ENCODE peak calls at places on chromosomes 3 and 15, in nine cellular contexts. One of them, this sample, is unnamed.

GRCh38 chr3:11155341-11156025 is 1.2 kb downstream of the HRH1 start:
- DNase-seq in GM03348: peak; percentile 91
- DNase-seq in HL-60: no peak
- DNase-seq in fibroblast of the aortic adventitia: peak; percentile 86
- DNase-seq in naive B cell: no peak
- DNase-seq in WERI-Rb-1: peak; percentile 79
- DNase-seq in A549: peak; percentile 87
- DNase-seq in activated T-helper 1 cell treated with anti-CD3 and anti-CD28 coated beads, Interleukin-2, amount 50 U/mL, for 16 hours: no peak
- DNase-seq in KBM-7: peak; percentile 58
- DNase-seq in this sample: peak; percentile 94

GRCh38 chr3:171854649-171855305 is 11.6 kb downstream of the TMEM212 start:
- DNase-seq in GM03348: no peak
- DNase-seq in HL-60: no peak
- DNase-seq in fibroblast of the aortic adventitia: no peak
- DNase-seq in naive B cell: no peak
- DNase-seq in WERI-Rb-1: no peak
- DNase-seq in A549: no peak
- DNase-seq in activated T-helper 1 cell treated with anti-CD3 and anti-CD28 coated beads, Interleukin-2, amount 50 U/mL, for 16 hours: no peak
- DNase-seq in KBM-7: peak; percentile 35
- DNase-seq in this sample: no peak

GRCh38 chr3:126102011-126102410 is 18.1 kb upstream of the SLC41A3 start:
- DNase-seq in GM03348: no peak
- DNase-seq in HL-60: no peak
- DNase-seq in fibroblast of the aortic adventitia: no peak
- DNase-seq in naive B cell: no peak
- DNase-seq in WERI-Rb-1: no peak
- DNase-seq in A549: no peak
- DNase-seq in activated T-helper 1 cell treated with anti-CD3 and anti-CD28 coated beads, Interleukin-2, amount 50 U/mL, for 16 hours: no peak
- DNase-seq in KBM-7: no peak
- DNase-seq in this sample: no peak

GRCh38 chr15:101145362-101145761 is 106.5 kb downstream of the CHSY1 start:
- DNase-seq in GM03348: no peak
- DNase-seq in HL-60: no peak
- DNase-seq in fibroblast of the aortic adventitia: no peak
- DNase-seq in naive B cell: no peak
- DNase-seq in WERI-Rb-1: no peak
- DNase-seq in A549: no peak
- DNase-seq in activated T-helper 1 cell treated with anti-CD3 and anti-CD28 coated beads, Interleukin-2, amount 50 U/mL, for 16 hours: no peak
- DNase-seq in KBM-7: no peak
- DNase-seq in this sample: no peak

GRCh38 chr3:137347817-137348368 is 390.1 kb downstream of the IL20RB start:
- DNase-seq in GM03348: no peak
- DNase-seq in HL-60: no peak
- DNase-seq in fibroblast of the aortic adventitia: no peak
- DNase-seq in naive B cell: no peak
- DNase-seq in WERI-Rb-1: no peak
- DNase-seq in A549: no peak
- DNase-seq in activated T-helper 1 cell treated with anti-CD3 and anti-CD28 coated beads, Interleukin-2, amount 50 U/mL, for 16 hours: no peak
- DNase-seq in KBM-7: no peak
- DNase-seq in this sample: no peak

GRCh38 chr3:188046561-188047213 is 107.3 kb upstream of the LPP start:
- DNase-seq in GM03348: no peak
- DNase-seq in HL-60: no peak
- DNase-seq in fibroblast of the aortic adventitia: peak; percentile 57
- DNase-seq in naive B cell: no peak
- DNase-seq in WERI-Rb-1: peak; percentile 29
- DNase-seq in A549: no peak
- DNase-seq in activated T-helper 1 cell treated with anti-CD3 and anti-CD28 coated beads, Interleukin-2, amount 50 U/mL, for 16 hours: no peak
- DNase-seq in KBM-7: no peak
- DNase-seq in this sample: peak; percentile 29

GRCh38 chr3:116971531-116971930 is 262.0 kb downstream of the TUSC7 start:
- DNase-seq in GM03348: no peak
- DNase-seq in HL-60: no peak
- DNase-seq in fibroblast of the aortic adventitia: no peak
- DNase-seq in naive B cell: no peak
- DNase-seq in WERI-Rb-1: no peak
- DNase-seq in A549: no peak
- DNase-seq in activated T-helper 1 cell treated with anti-CD3 and anti-CD28 coated beads, Interleukin-2, amount 50 U/mL, for 16 hours: no peak
- DNase-seq in KBM-7: no peak
- DNase-seq in this sample: no peak

GRCh38 chr15:87369269-87369668 is 887.3 kb downstream of the NTRK3 start:
- DNase-seq in GM03348: peak; percentile 70
- DNase-seq in HL-60: no peak
- DNase-seq in fibroblast of the aortic adventitia: peak; percentile 98
- DNase-seq in naive B cell: no peak
- DNase-seq in WERI-Rb-1: no peak
- DNase-seq in A549: no peak
- DNase-seq in activated T-helper 1 cell treated with anti-CD3 and anti-CD28 coated beads, Interleukin-2, amount 50 U/mL, for 16 hours: no peak
- DNase-seq in KBM-7: no peak
- DNase-seq in this sample: peak; percentile 89

GRCh38 chr15:66852064-66852905 is 150.2 kb downstream of the SMAD6 start:
- DNase-seq in GM03348: no peak
- DNase-seq in HL-60: no peak
- DNase-seq in fibroblast of the aortic adventitia: no peak
- DNase-seq in naive B cell: no peak
- DNase-seq in WERI-Rb-1: no peak
- DNase-seq in A549: no peak
- DNase-seq in activated T-helper 1 cell treated with anti-CD3 and anti-CD28 coated beads, Interleukin-2, amount 50 U/mL, for 16 hours: no peak
- DNase-seq in KBM-7: no peak
- DNase-seq in this sample: no peak

GRCh38 chr3:121681792-121682191 is 21.1 kb upstream of the HCLS1 start:
- DNase-seq in GM03348: no peak
- DNase-seq in HL-60: no peak
- DNase-seq in fibroblast of the aortic adventitia: no peak
- DNase-seq in naive B cell: no peak
- DNase-seq in WERI-Rb-1: no peak
- DNase-seq in A549: no peak
- DNase-seq in activated T-helper 1 cell treated with anti-CD3 and anti-CD28 coated beads, Interleukin-2, amount 50 U/mL, for 16 hours: no peak
- DNase-seq in KBM-7: no peak
- DNase-seq in this sample: no peak

GRCh38 chr15:55774113-55774970 is 31.4 kb upstream of the PRTG start:
- DNase-seq in GM03348: peak; percentile 56
- DNase-seq in HL-60: no peak
- DNase-seq in fibroblast of the aortic adventitia: peak; percentile 36
- DNase-seq in naive B cell: peak; percentile 6
- DNase-seq in WERI-Rb-1: peak; percentile 76
- DNase-seq in A549: peak; percentile 64
- DNase-seq in activated T-helper 1 cell treated with anti-CD3 and anti-CD28 coated beads, Interleukin-2, amount 50 U/mL, for 16 hours: no peak
- DNase-seq in KBM-7: peak; percentile 69
- DNase-seq in this sample: peak; percentile 45

GRCh38 chr15:32100286-32100685 is 70.0 kb downstream of the CHRNA7 start:
- DNase-seq in GM03348: no peak
- DNase-seq in HL-60: no peak
- DNase-seq in fibroblast of the aortic adventitia: no peak
- DNase-seq in naive B cell: no peak
- DNase-seq in WERI-Rb-1: peak; percentile 51
- DNase-seq in A549: no peak
- DNase-seq in activated T-helper 1 cell treated with anti-CD3 and anti-CD28 coated beads, Interleukin-2, amount 50 U/mL, for 16 hours: no peak
- DNase-seq in KBM-7: no peak
- DNase-seq in this sample: no peak

GRCh38 chr3:175432338-175433025 is 573.3 kb downstream of the NAALADL2 start:
- DNase-seq in GM03348: peak; percentile 5
- DNase-seq in HL-60: no peak
- DNase-seq in fibroblast of the aortic adventitia: peak; percentile 69
- DNase-seq in naive B cell: no peak
- DNase-seq in WERI-Rb-1: no peak
- DNase-seq in A549: no peak
- DNase-seq in activated T-helper 1 cell treated with anti-CD3 and anti-CD28 coated beads, Interleukin-2, amount 50 U/mL, for 16 hours: no peak
- DNase-seq in KBM-7: no peak
- DNase-seq in this sample: peak; percentile 75

GRCh38 chr3:53842436-53843194 is 3.6 kb downstream of the CHDH start:
- DNase-seq in GM03348: no peak
- DNase-seq in HL-60: no peak
- DNase-seq in fibroblast of the aortic adventitia: no peak
- DNase-seq in naive B cell: no peak
- DNase-seq in WERI-Rb-1: no peak
- DNase-seq in A549: peak; percentile 8
- DNase-seq in activated T-helper 1 cell treated with anti-CD3 and anti-CD28 coated beads, Interleukin-2, amount 50 U/mL, for 16 hours: no peak
- DNase-seq in KBM-7: no peak
- DNase-seq in this sample: peak; percentile 57

GRCh38 chr3:54830658-54831057 is 97.2 kb downstream of the LRTM1 start:
- DNase-seq in GM03348: no peak
- DNase-seq in HL-60: peak; percentile 14
- DNase-seq in fibroblast of the aortic adventitia: peak; percentile 9
- DNase-seq in naive B cell: no peak
- DNase-seq in WERI-Rb-1: peak; percentile 47
- DNase-seq in A549: peak; percentile 10
- DNase-seq in activated T-helper 1 cell treated with anti-CD3 and anti-CD28 coated beads, Interleukin-2, amount 50 U/mL, for 16 hours: no peak
- DNase-seq in KBM-7: peak; percentile 59
- DNase-seq in this sample: peak; percentile 14

GRCh38 chr15:89912674-89913396 is at the start of gene ARPIN:
- DNase-seq in GM03348: peak; percentile 87
- DNase-seq in HL-60: no peak
- DNase-seq in fibroblast of the aortic adventitia: peak; percentile 47
- DNase-seq in naive B cell: no peak
- DNase-seq in WERI-Rb-1: peak; percentile 70
- DNase-seq in A549: peak; percentile 77
- DNase-seq in activated T-helper 1 cell treated with anti-CD3 and anti-CD28 coated beads, Interleukin-2, amount 50 U/mL, for 16 hours: no peak
- DNase-seq in KBM-7: no peak
- DNase-seq in this sample: peak; percentile 74

GRCh38 chr3:138303474-138303873 is 26.2 kb downstream of the NME9 start:
- DNase-seq in GM03348: no peak
- DNase-seq in HL-60: no peak
- DNase-seq in fibroblast of the aortic adventitia: no peak
- DNase-seq in naive B cell: no peak
- DNase-seq in WERI-Rb-1: no peak
- DNase-seq in A549: no peak
- DNase-seq in activated T-helper 1 cell treated with anti-CD3 and anti-CD28 coated beads, Interleukin-2, amount 50 U/mL, for 16 hours: no peak
- DNase-seq in KBM-7: no peak
- DNase-seq in this sample: no peak

GRCh38 chr3:44894485-44894884 is 20.1 kb downstream of the TGM4 start:
- DNase-seq in GM03348: peak; percentile 25
- DNase-seq in HL-60: no peak
- DNase-seq in fibroblast of the aortic adventitia: peak; percentile 10
- DNase-seq in naive B cell: no peak
- DNase-seq in WERI-Rb-1: no peak
- DNase-seq in A549: no peak
- DNase-seq in activated T-helper 1 cell treated with anti-CD3 and anti-CD28 coated beads, Interleukin-2, amount 50 U/mL, for 16 hours: no peak
- DNase-seq in KBM-7: no peak
- DNase-seq in this sample: no peak

GRCh38 chr15:39429898-39430357 is 151.0 kb upstream of the THBS1 start:
- DNase-seq in GM03348: peak; percentile 79
- DNase-seq in HL-60: no peak
- DNase-seq in fibroblast of the aortic adventitia: peak; percentile 97
- DNase-seq in naive B cell: no peak
- DNase-seq in WERI-Rb-1: no peak
- DNase-seq in A549: no peak
- DNase-seq in activated T-helper 1 cell treated with anti-CD3 and anti-CD28 coated beads, Interleukin-2, amount 50 U/mL, for 16 hours: no peak
- DNase-seq in KBM-7: no peak
- DNase-seq in this sample: peak; percentile 86

GRCh38 chr3:183895296-183895695 is 10.6 kb upstream of the PARL start:
- DNase-seq in GM03348: peak; percentile 91
- DNase-seq in HL-60: no peak
- DNase-seq in fibroblast of the aortic adventitia: peak; percentile 73
- DNase-seq in naive B cell: peak; percentile 55
- DNase-seq in WERI-Rb-1: no peak
- DNase-seq in A549: peak; percentile 65
- DNase-seq in activated T-helper 1 cell treated with anti-CD3 and anti-CD28 coated beads, Interleukin-2, amount 50 U/mL, for 16 hours: no peak
- DNase-seq in KBM-7: peak; percentile 80
- DNase-seq in this sample: peak; percentile 74

GRCh38 chr3:1092771-1093170 is at the start of gene CNTN6:
- DNase-seq in GM03348: no peak
- DNase-seq in HL-60: no peak
- DNase-seq in fibroblast of the aortic adventitia: peak; percentile 16
- DNase-seq in naive B cell: no peak
- DNase-seq in WERI-Rb-1: peak; percentile 40
- DNase-seq in A549: no peak
- DNase-seq in activated T-helper 1 cell treated with anti-CD3 and anti-CD28 coated beads, Interleukin-2, amount 50 U/mL, for 16 hours: no peak
- DNase-seq in KBM-7: no peak
- DNase-seq in this sample: no peak

GRCh38 chr3:188003188-188004171 is 150.5 kb upstream of the LPP start:
- DNase-seq in GM03348: no peak
- DNase-seq in HL-60: no peak
- DNase-seq in fibroblast of the aortic adventitia: no peak
- DNase-seq in naive B cell: no peak
- DNase-seq in WERI-Rb-1: peak; percentile 57
- DNase-seq in A549: peak; percentile 12
- DNase-seq in activated T-helper 1 cell treated with anti-CD3 and anti-CD28 coated beads, Interleukin-2, amount 50 U/mL, for 16 hours: no peak
- DNase-seq in KBM-7: no peak
- DNase-seq in this sample: no peak

GRCh38 chr3:126124148-126124868 is 40.4 kb upstream of the SLC41A3 start:
- DNase-seq in GM03348: no peak
- DNase-seq in HL-60: no peak
- DNase-seq in fibroblast of the aortic adventitia: no peak
- DNase-seq in naive B cell: no peak
- DNase-seq in WERI-Rb-1: peak; percentile 4
- DNase-seq in A549: no peak
- DNase-seq in activated T-helper 1 cell treated with anti-CD3 and anti-CD28 coated beads, Interleukin-2, amount 50 U/mL, for 16 hours: no peak
- DNase-seq in KBM-7: no peak
- DNase-seq in this sample: no peak

GRCh38 chr3:190807719-190808375 is 54.6 kb downstream of the GMNC start:
- DNase-seq in GM03348: no peak
- DNase-seq in HL-60: no peak
- DNase-seq in fibroblast of the aortic adventitia: no peak
- DNase-seq in naive B cell: no peak
- DNase-seq in WERI-Rb-1: no peak
- DNase-seq in A549: no peak
- DNase-seq in activated T-helper 1 cell treated with anti-CD3 and anti-CD28 coated beads, Interleukin-2, amount 50 U/mL, for 16 hours: no peak
- DNase-seq in KBM-7: no peak
- DNase-seq in this sample: no peak

GRCh38 chr3:118972974-118973373 is 61.7 kb downstream of the IGSF11 start:
- DNase-seq in GM03348: no peak
- DNase-seq in HL-60: no peak
- DNase-seq in fibroblast of the aortic adventitia: no peak
- DNase-seq in naive B cell: no peak
- DNase-seq in WERI-Rb-1: no peak
- DNase-seq in A549: no peak
- DNase-seq in activated T-helper 1 cell treated with anti-CD3 and anti-CD28 coated beads, Interleukin-2, amount 50 U/mL, for 16 hours: no peak
- DNase-seq in KBM-7: no peak
- DNase-seq in this sample: no peak